ENCODE peak calls at places on chromosomes 3 and 15, in ten cellular contexts. N is upper lobe of right lung; C is CD8-positive, alpha-beta T cell; M is right lobe of liver; A is epithelial cell of esophagus; L is OCI-LY7; F is adrenal gland; X is B cell; T is AG09309; D is Peyer's patch. O is an unnamed sample.

GRCh38 chr3:39941941-39942340 is 132.5 kb downstream of the MYRIP start:
- DNase-seq in D (no peak), A (no peak), X (no peak), N (no peak), L (no peak), T (no peak), F (no peak), C (no peak), M (no peak), O (no peak)

GRCh38 chr15:41024141-41024540 is 70.9 kb downstream of the CHAC1 start:
- DNase-seq in F (no peak), T (peak), C (no peak), N (no peak), A (no peak), D (no peak), L (no peak), X (no peak), M (no peak), O (no peak)

GRCh38 chr15:50257924-50258323 is 7.6 kb downstream of the HDC start:
- DNase-seq in M (no peak), C (no peak), L (no peak), D (no peak), N (no peak), T (peak), F (no peak), A (peak), X (no peak), O (no peak)

GRCh38 chr15:76642671-76643070 is 262.5 kb downstream of the SCAPER start:
- DNase-seq in C (no peak), N (no peak), M (no peak), D (no peak), A (no peak), F (no peak), T (no peak), X (no peak), L (no peak), O (no peak)

GRCh38 chr3:100402150-100402706 is 889 bp downstream of the LNP1 start:
- DNase-seq in D (no peak), F (no peak), M (no peak), A (peak), L (peak), T (peak), N (no peak), X (no peak), C (no peak), O (no peak)

GRCh38 chr15:68372291-68372811 is 59.6 kb downstream of the ITGA11 start:
- DNase-seq in N (no peak), M (no peak), C (no peak), X (no peak), A (peak), T (no peak), D (no peak), F (peak), L (no peak), O (no peak)

GRCh38 chr3:98814799-98815450 is 51.8 kb downstream of the ST3GAL6 start:
- DNase-seq in T (no peak), D (no peak), L (no peak), N (no peak), C (no peak), F (no peak), A (peak), X (no peak), M (no peak), O (no peak)

GRCh38 chr3:125375950-125376679 is 990 bp upstream of the ZNF148 start:
- DNase-seq in X (no peak), A (peak), L (no peak), M (no peak), F (no peak), T (no peak), D (no peak), C (no peak), N (no peak), O (no peak)

GRCh38 chr15:101153801-101154656 is 97.8 kb downstream of the CHSY1 start:
- DNase-seq in T (no peak), C (no peak), D (no peak), M (no peak), X (no peak), N (no peak), L (no peak), A (no peak), F (no peak), O (peak)

GRCh38 chr15:101149864-101150722 is 101.8 kb downstream of the CHSY1 start:
- DNase-seq in C (no peak), T (no peak), X (no peak), D (no peak), N (no peak), A (no peak), L (no peak), M (no peak), F (no peak), O (no peak)

GRCh38 chr15:101151286-101151685 is 100.6 kb downstream of the CHSY1 start:
- DNase-seq in F (no peak), L (no peak), A (peak), T (no peak), N (no peak), C (no peak), X (no peak), D (no peak), M (no peak), O (no peak)

GRCh38 chr15:101150723-101151040 is 101.2 kb downstream of the CHSY1 start:
- DNase-seq in A (no peak), L (no peak), N (no peak), F (no peak), D (no peak), C (no peak), T (no peak), X (no peak), M (no peak), O (no peak)

GRCh38 chr15:101152914-101153313 is 98.9 kb downstream of the CHSY1 start:
- DNase-seq in C (no peak), M (no peak), T (no peak), D (no peak), F (no peak), A (no peak), L (no peak), N (no peak), X (no peak), O (no peak)
- TF ChIP-seq CTCF in C (no peak), M (no peak), T (peak), D (no peak), F (no peak), A (peak), L (peak), N (peak), X (peak), O (peak)

GRCh38 chr3:195036203-195037016 is 234.5 kb downstream of the XXYLT1 start:
- DNase-seq in X (no peak), A (no peak), C (no peak), D (no peak), F (peak), N (peak), L (no peak), T (no peak), M (peak), O (no peak)

GRCh38 chr3:195037017-195037373 is 234.0 kb downstream of the XXYLT1 start:
- DNase-seq in L (no peak), A (no peak), M (no peak), D (no peak), F (no peak), N (no peak), C (no peak), X (no peak), T (no peak), O (no peak)

GRCh38 chr3:195034541-195034940 is 236.4 kb downstream of the XXYLT1 start:
- DNase-seq in D (no peak), T (no peak), X (no peak), C (no peak), N (peak), A (no peak), M (no peak), F (no peak), L (no peak), O (no peak)

GRCh38 chr3:195034101-195034500 is 236.9 kb downstream of the XXYLT1 start:
- DNase-seq in F (no peak), N (peak), D (no peak), M (no peak), A (no peak), T (no peak), C (no peak), X (no peak), L (no peak), O (no peak)

DNA sequence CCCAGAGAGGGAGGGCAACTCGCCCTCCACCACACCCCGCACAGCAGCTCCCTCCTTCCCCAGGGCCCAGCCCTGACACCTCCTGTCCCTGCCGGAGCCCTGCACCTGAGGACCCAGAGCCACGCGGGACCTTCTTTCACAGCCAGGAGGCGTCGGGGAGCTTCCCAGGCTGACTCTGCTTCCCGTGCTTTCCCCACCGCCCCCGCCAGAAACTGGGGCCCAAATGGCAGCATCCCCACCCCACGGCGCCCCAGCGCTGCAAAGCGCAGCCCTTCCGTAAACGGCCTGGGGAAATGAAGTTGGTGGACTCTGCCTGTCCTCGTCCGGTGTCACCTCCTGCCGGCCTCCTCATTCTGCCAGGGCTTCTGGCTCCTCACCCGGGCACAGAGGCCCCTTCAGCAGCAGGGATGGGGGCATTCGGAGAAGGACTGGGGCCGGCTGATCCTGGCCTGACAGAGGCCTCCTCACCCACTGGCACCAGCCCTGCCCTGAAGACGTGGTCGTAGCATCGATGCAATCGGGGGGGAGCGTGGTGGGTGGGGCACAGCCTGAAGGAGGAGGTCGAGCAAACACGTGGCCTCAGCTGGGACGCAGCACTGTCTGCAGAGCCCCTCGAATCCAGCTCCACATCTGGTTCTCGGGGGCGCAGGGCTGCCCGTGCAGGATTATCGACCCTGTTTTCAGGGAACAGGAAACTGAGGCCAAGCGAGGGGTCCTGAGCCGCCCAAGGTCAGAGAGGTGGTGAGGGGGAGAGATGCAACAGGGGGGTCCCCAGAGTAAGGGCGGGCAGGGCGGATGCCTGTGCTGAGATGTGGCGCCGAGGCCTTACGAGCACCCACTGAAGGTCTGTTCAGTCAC is 235.4 kb downstream of the XXYLT1 start:
- DNase-seq in F (peak), M (peak), N (peak), C (no peak), X (no peak), D (no peak), L (no peak), A (no peak), T (no peak), O (no peak)
- TF ChIP-seq CTCF in F (no peak), M (peak), N (no peak), C (no peak), X (no peak), D (no peak), L (peak), A (no peak), T (peak), O (no peak)

GRCh38 chr15:100131321-100132224 is 210.2 kb downstream of the ADAMTS17 start:
- DNase-seq in F (peak), M (peak), A (peak), L (no peak), X (no peak), T (no peak), D (peak), C (peak), N (no peak), O (no peak)
- TF ChIP-seq CTCF in F (peak), M (peak), A (peak), L (no peak), X (no peak), T (no peak), D (no peak), C (no peak), N (peak), O (no peak)

DNA sequence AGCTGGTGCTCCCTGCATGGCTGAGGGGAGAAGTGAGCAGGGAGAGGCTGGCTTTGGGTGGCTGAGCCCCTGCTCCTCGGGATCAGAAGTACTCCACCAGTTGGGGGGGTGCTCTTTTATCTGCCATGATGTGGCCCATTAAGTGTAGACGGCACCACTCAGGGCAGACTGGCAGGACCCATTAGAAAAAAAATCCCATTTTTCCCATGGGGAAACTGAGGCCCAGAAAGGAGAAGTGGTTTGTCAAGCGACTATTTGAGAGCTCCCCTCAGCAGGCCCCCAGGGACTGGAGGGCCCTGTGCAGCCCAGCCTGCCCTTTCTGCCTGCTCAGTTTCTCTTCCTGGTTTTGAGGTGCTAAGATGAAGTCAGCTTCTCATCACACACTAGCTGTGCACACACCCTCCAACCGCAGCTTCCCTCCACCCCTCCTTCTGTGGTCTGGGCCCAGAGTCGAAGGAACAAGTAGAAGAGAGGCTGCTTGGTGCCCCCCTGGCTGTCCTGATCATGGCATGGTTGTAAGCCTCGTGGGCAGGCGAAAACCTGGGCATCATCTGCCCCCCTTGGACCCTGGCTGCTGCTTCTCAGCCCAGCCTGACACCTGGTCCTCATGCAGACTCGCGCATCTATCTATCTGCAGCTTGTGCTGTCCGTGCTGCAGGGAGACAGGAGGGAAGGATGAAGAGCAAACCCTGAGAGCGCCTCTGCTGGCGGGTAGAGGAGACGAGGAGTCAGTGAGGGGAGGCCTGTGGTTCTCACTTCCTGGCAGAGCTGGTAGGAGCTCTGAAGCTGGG is 5.6 kb downstream of the CSK start:
- DNase-seq in C (peak), M (peak), X (peak), F (peak), A (peak), L (peak), N (peak), T (no peak), D (peak), O (peak)
- TF ChIP-seq CTCF in C (peak), M (peak), X (peak), F (peak), A (peak), L (peak), N (peak), T (peak), D (peak), O (peak)

DNA sequence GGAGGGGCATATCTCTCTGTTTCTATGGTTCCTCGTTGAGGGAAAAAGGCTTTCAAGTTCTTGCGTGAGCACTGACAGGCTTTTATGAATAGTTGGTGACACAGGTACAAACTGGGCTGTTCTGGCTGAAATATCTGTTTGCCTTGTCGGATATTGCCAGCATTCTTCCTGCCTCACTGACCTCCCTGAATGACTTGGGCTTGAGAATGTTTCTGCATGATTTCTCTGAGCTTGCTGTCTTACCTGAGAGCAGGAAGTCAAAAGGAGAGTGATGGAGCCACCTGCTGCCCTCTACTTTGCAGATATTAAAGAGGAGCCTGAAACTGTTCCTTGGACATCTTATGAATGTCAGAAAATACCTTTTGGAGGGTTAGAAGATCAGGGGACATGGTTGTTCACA is 4.8 kb downstream of the GCNT3 start:
- DNase-seq in C (no peak), L (peak), N (no peak), A (peak), T (no peak), M (no peak), F (no peak), X (no peak), D (no peak), O (no peak)
- TF ChIP-seq CTCF in C (no peak), L (peak), N (no peak), A (peak), T (no peak), M (no peak), F (no peak), X (no peak), D (no peak), O (no peak)

DNA sequence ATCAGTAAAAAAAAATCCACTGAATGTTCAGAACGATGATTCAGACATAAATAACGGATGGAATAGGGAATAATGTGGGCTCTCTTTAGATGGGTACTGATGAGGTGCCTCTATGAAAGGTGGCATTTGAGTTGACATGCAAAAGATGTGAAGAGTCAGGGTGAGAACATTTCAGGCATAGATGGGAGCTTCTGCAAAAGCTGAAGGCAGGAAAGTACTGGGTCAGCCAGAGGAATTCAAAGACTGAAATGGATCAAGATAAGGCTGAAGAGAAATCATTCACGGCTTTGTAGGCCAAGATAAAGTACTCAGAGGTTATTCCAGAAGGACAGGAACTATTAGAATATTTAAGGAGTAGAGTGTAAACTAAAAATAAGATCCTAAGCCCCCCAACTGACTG is 189.6 kb upstream of the MCTP2 start:
- DNase-seq in D (no peak), T (no peak), A (no peak), C (no peak), X (no peak), M (no peak), L (no peak), N (no peak), F (no peak), O (no peak)
- TF ChIP-seq CTCF in D (no peak), T (no peak), A (no peak), C (no peak), X (no peak), M (no peak), L (no peak), N (no peak), F (no peak), O (no peak)

GRCh38 chr3:134630506-134630905 is 20.3 kb downstream of the KY start:
- DNase-seq in C (no peak), T (no peak), M (no peak), D (no peak), F (no peak), A (peak), N (no peak), L (no peak), X (no peak), O (no peak)
- TF ChIP-seq CTCF in C (no peak), T (peak), M (no peak), D (no peak), F (no peak), A (peak), N (no peak), L (peak), X (no peak), O (no peak)

GRCh38 chr3:180066598-180066997 is 29.9 kb upstream of the PEX5L start:
- DNase-seq in T (no peak), X (no peak), L (no peak), D (no peak), N (no peak), F (no peak), M (no peak), A (no peak), C (no peak), O (no peak)

GRCh38 chr3:180062771-180063170 is 26.0 kb upstream of the PEX5L start:
- DNase-seq in F (no peak), C (no peak), N (no peak), T (no peak), M (no peak), X (no peak), D (no peak), L (no peak), A (peak), O (no peak)

GRCh38 chr3:180059351-180059750 is 22.6 kb upstream of the PEX5L start:
- DNase-seq in T (peak), X (no peak), F (no peak), L (no peak), N (no peak), C (no peak), M (no peak), A (peak), D (no peak), O (no peak)

GRCh38 chr3:180063783-180064182 is 27.0 kb upstream of the PEX5L start:
- DNase-seq in L (peak), C (no peak), T (no peak), N (no peak), M (no peak), X (no peak), A (peak), D (no peak), F (no peak), O (no peak)
- TF ChIP-seq CTCF in L (peak), C (no peak), T (no peak), N (no peak), M (no peak), X (no peak), A (peak), D (no peak), F (no peak), O (no peak)

GRCh38 chr15:60787737-60788513 is 309.0 kb upstream of the ICE2 start:
- DNase-seq in F (no peak), D (no peak), N (no peak), T (no peak), X (no peak), C (peak), A (no peak), M (no peak), L (peak), O (no peak)
- TF ChIP-seq CTCF in F (no peak), D (peak), N (peak), T (peak), X (peak), C (peak), A (peak), M (peak), L (peak), O (peak)

O was measured in CD14-positive monocyte.